ENCODE peak calls at places on chromosome 7, in seven cellular contexts. Q is adrenal gland; U is right lobe of liver; H is neural progenitor cell; E is CD4-positive, CD25-positive, alpha-beta regulatory T cell; V is Panc1; R is A673. M is an unnamed sample. For H3K9me3, the result is how much of the 10 kb centered on the place peaks cover.

GRCh38 chr7:53218730-53219504 is 183.5 kb downstream of the POM121L12 start:
- DNase-seq in Q (no peak), U (no peak), H (peak), E (no peak), V (no peak), R (no peak), M (no peak)

GRCh38 chr7:149310990-149311573 is 49.1 kb downstream of the ZNF783 start:
- DNase-seq in Q (no peak), U (no peak), H (no peak), E (no peak), V (no peak), R (no peak), M (no peak)

GRCh38 chr7:40694041-40694809 is 559.4 kb downstream of the SUGCT start:
- DNase-seq in Q (no peak), U (no peak), H (no peak), E (no peak), V (no peak), R (no peak), M (no peak)

GRCh38 chr7:78090616-78091015 is 292.0 kb downstream of the PHTF2 start:
- DNase-seq in Q (no peak), U (no peak), H (no peak), E (no peak), V (peak), R (no peak), M (no peak)

GRCh38 chr7:14762552-14762951 is 140.0 kb downstream of the DGKB start:
- DNase-seq in Q (no peak), U (no peak), H (no peak), E (no peak), V (no peak), R (no peak), M (no peak)

GRCh38 chr7:121937224-121937623 is 64.3 kb downstream of the PTPRZ1 start:
- DNase-seq in Q (no peak), U (no peak), H (peak), E (no peak), V (no peak), R (no peak), M (no peak)

GRCh38 chr7:31061185-31061584 is 9.1 kb downstream of the ADCYAP1R1 start:
- DNase-seq in Q (no peak), U (no peak), H (peak), E (no peak), V (no peak), R (no peak), M (no peak)

GRCh38 chr7:96408881-96409280 is 87.0 kb upstream of the SLC25A13 start:
- DNase-seq in Q (no peak), U (no peak), H (no peak), E (no peak), V (no peak), R (no peak), M (no peak)

GRCh38 chr7:151801291-151801690 is 75.6 kb downstream of the PRKAG2 start:
- DNase-seq in Q (no peak), U (no peak), H (no peak), E (no peak), V (no peak), R (no peak), M (no peak)

GRCh38 chr7:107180378-107180777 is 11.6 kb downstream of the HBP1 start:
- DNase-seq in Q (peak), U (no peak), H (no peak), E (peak), V (no peak), R (peak), M (peak)

GRCh38 chr7:43884209-43884608 is 14.9 kb upstream of the MRPS24 start:
- DNase-seq in Q (no peak), U (no peak), H (no peak), E (no peak), V (no peak), R (no peak), M (no peak)

GRCh38 chr7:17239046-17239445 is 59.4 kb upstream of the AHR start:
- DNase-seq in Q (no peak), U (no peak), H (no peak), E (no peak), V (no peak), R (no peak), M (no peak)

GRCh38 chr7:23277359-23277989 is 21.7 kb upstream of the MALSU1 start:
- DNase-seq in Q (peak), U (no peak), H (peak), E (peak), V (peak), R (peak), M (peak)

GRCh38 chr7:117012284-117013174 is 59.2 kb downstream of the ST7 start:
- DNase-seq in Q (no peak), U (no peak), H (peak), E (peak), V (peak), R (peak), M (peak)

GRCh38 chr7:7816084-7816483 is 97.7 kb upstream of the RPA3 start:
- DNase-seq in Q (no peak), U (no peak), H (no peak), E (peak), V (no peak), R (no peak), M (no peak)

GRCh38 chr7:128352138-128352537 is 8.4 kb upstream of the RBM28 start:
- DNase-seq in Q (peak), U (peak), H (peak), E (no peak), V (no peak), R (no peak), M (no peak)

GRCh38 chr7:150462413-150462812 is 12.0 kb downstream of the GIMAP8 start:
- DNase-seq in Q (no peak), U (no peak), H (no peak), E (no peak), V (no peak), R (no peak), M (no peak)

GRCh38 chr7:99614495-99614894 is 2.3 kb upstream of the ZSCAN25 start:
- DNase-seq in Q (no peak), U (no peak), H (no peak), E (no peak), V (no peak), R (no peak), M (no peak)

GRCh38 chr7:19107392-19108147 is 9.9 kb downstream of the TWIST1 start:
- DNase-seq in Q (peak), U (no peak), H (peak), E (no peak), V (no peak), R (peak), M (no peak)

GRCh38 chr7:106485031-106485551 is 175.9 kb downstream of the CCDC71L start:
- DNase-seq in Q (no peak), U (peak), H (no peak), E (no peak), V (no peak), R (peak), M (no peak)

GRCh38 chr7:40019558-40019957 is 69.5 kb downstream of the CDK13 start:
- DNase-seq in Q (no peak), U (no peak), H (no peak), E (no peak), V (no peak), R (no peak), M (no peak)

GRCh38 chr7:37524056-37524455 is 75.4 kb upstream of the ELMO1 start:
- DNase-seq in Q (no peak), U (no peak), H (no peak), E (no peak), V (no peak), R (no peak), M (no peak)

GRCh38 chr7:82722946-82723345 is 279.4 kb upstream of the CACNA2D1 start:
- DNase-seq in Q (no peak), U (no peak), H (no peak), E (no peak), V (no peak), R (peak), M (peak)

GRCh38 chr7:28410628-28411578 is 1.4 kb upstream of the CREB5 start:
- DNase-seq in Q (no peak), U (no peak), H (peak), E (peak), V (no peak), R (peak), M (peak)

GRCh38 chr7:65475734-65476319 is 102.2 kb downstream of the ZNF92 start:
- DNase-seq in Q (no peak), U (no peak), H (no peak), E (peak), V (no peak), R (no peak), M (no peak)
- H3K9me3 ChIP-seq in Q (under half), U (under half), H (under half), E (under half), V (under half), R (under half), M (under half)

GRCh38 chr7:157663061-157663863 is 326.5 kb downstream of the DNAJB6 start:
- DNase-seq in Q (peak), U (peak), H (no peak), E (no peak), V (no peak), R (no peak), M (peak)

GRCh38 chr7:157667261-157667660 is 330.5 kb downstream of the DNAJB6 start:
- DNase-seq in Q (peak), U (no peak), H (no peak), E (no peak), V (no peak), R (no peak), M (no peak)

GRCh38 chr7:157664034-157664433 is 327.2 kb downstream of the DNAJB6 start:
- DNase-seq in Q (no peak), U (no peak), H (no peak), E (no peak), V (no peak), R (no peak), M (no peak)

GRCh38 chr7:157666530-157667040 is 329.8 kb downstream of the DNAJB6 start:
- DNase-seq in Q (no peak), U (no peak), H (no peak), E (no peak), V (no peak), R (no peak), M (no peak)

GRCh38 chr7:157664866-157665633 is 328.2 kb downstream of the DNAJB6 start:
- DNase-seq in Q (peak), U (no peak), H (no peak), E (no peak), V (no peak), R (no peak), M (no peak)
- H3K9me3 ChIP-seq in Q (under half), U (under half), H (under half), E (under half), V (under half), R (under half), M (under half)

DNA sequence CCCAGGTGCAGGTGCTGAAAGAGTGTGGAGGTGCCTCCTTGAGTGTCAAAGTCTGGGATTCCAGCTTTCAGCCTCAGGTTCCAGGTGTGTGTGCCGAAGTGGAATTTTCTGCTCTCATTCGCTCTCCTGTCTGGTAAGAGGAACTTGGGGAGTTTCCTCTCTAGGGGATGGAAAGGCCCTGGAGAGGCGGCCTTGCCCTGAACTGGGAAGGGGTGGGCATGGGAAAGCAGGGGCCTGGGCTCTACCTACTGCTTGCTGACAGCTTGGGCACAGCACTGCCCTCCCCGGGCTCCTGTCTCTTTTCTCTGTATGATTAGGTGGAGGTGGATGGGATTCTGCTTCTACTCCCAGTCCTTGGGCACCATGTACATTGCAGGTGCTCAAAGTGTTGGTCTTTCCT is 192.8 kb downstream of the ZNF716 start:
- DNase-seq in Q (no peak), U (no peak), H (no peak), E (no peak), V (no peak), R (no peak), M (no peak)
- H3K9me3 ChIP-seq in Q (under half), U (under half), H (under half), E (under half), V (under half), R (under half), M (under half)

DNA sequence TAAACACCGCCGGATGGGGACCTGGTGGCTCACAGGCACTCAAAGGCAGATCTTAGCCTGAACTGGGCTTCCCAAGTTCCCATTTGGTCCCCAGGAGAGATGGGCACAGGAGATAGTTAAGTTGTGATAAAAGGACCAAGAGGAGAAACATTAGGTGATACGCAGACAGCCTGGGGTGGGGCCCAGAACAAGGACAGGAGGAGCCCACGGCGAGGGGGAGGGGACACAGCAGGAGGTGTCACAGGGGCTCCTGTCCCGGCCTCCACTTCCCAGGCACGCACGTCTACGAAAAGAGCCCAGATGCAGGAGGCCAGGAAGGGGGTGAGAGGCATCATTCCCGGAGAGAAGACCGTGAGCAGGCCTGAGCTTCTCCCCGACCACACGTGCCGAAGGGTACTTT is 16.3 kb upstream of the DNAAF5 start:
- DNase-seq in Q (no peak), U (no peak), H (no peak), E (no peak), V (no peak), R (no peak), M (no peak)
- H3K9me3 ChIP-seq in Q (under half), U (under half), H (under half), E (under half), V (under half), R (under half), M (under half)

GRCh38 chr7:63070696-63071095 is 928.0 kb upstream of the ZNF722 start:
- DNase-seq in Q (no peak), U (peak), H (no peak), E (no peak), V (no peak), R (no peak), M (no peak)
- H3K9me3 ChIP-seq in Q (under half), U (under half), H (under half), E (under half), V (under half), R (under half), M (under half)

GRCh38 chr7:98557538-98558031 is 59.5 kb upstream of the NPTX2 start:
- DNase-seq in Q (peak), U (no peak), H (no peak), E (no peak), V (no peak), R (no peak), M (no peak)
- H3K9me3 ChIP-seq in Q (under half), U (under half), H (under half), E (under half), V (under half), R (under half), M (under half)